ENCODE peak calls at places on chromosomes 2 and 18, in five cellular contexts. C, S, D, V and F are unnamed samples.

GRCh38 chr2:189018636-189019035 is 44.5 kb downstream of the COL3A1 start:
- DNase-seq in C (no peak), S (no peak), D (no peak), V (peak; percentile 55), F (peak; percentile 69)

GRCh38 chr18:59029663-59030421 is 109.8 kb upstream of the SEC11C start:
- DNase-seq in C (no peak), S (no peak), D (no peak), V (no peak), F (no peak)

GRCh38 chr2:178101321-178102079 is 10.7 kb upstream of the RBM45 start:
- DNase-seq in C (peak; percentile 48), S (no peak), D (peak; percentile 13), V (no peak), F (no peak)

GRCh38 chr2:98709530-98709929 is 21.4 kb downstream of the MGAT4A start:
- DNase-seq in C (no peak), S (no peak), D (no peak), V (peak; percentile 21), F (no peak)

GRCh38 chr2:179963626-179964025 is 43.5 kb downstream of the CWC22 start:
- DNase-seq in C (no peak), S (no peak), D (peak; percentile 42), V (peak; percentile 60), F (peak; percentile 83)

GRCh38 chr2:28393115-28393836 is 618 bp downstream of the FOSL2 start:
- DNase-seq in C (peak; percentile 72), S (peak; percentile 25), D (peak; percentile 59), V (peak; percentile 69), F (peak; percentile 85)

GRCh38 chr2:26011990-26012856 is 21.7 kb upstream of the RAB10 start:
- DNase-seq in C (peak; percentile 54), S (no peak), D (peak; percentile 97), V (peak; percentile 69), F (peak; percentile 47)

GRCh38 chr18:24176727-24177416 is 38.0 kb downstream of the CABYR start:
- DNase-seq in C (peak; percentile 64), S (peak; percentile 44), D (peak; percentile 66), V (peak; percentile 36), F (peak; percentile 75)

GRCh38 chr18:25678226-25678625 is 326.3 kb upstream of the ZNF521 start:
- DNase-seq in C (no peak), S (no peak), D (no peak), V (peak; percentile 22), F (no peak)

GRCh38 chr2:118723394-118723793 is 124.1 kb downstream of the EN1 start:
- DNase-seq in C (no peak), S (no peak), D (peak; percentile 92), V (peak; percentile 54), F (peak; percentile 37)

GRCh38 chr2:196088209-196088608 is 19.6 kb upstream of the DNAH7 start:
- DNase-seq in C (no peak), S (no peak), D (no peak), V (peak; percentile 22), F (peak; percentile 74)

GRCh38 chr2:85248741-85249524 is 78.9 kb downstream of the TGOLN2 start:
- DNase-seq in C (no peak), S (no peak), D (peak; percentile 92), V (peak; percentile 97), F (peak; percentile 85)

GRCh38 chr18:49274188-49274714 is 186.2 kb downstream of the DYM start:
- DNase-seq in C (peak; percentile 6), S (no peak), D (no peak), V (peak; percentile 40), F (peak; percentile 78)

GRCh38 chr2:10363861-10364610 is 61.3 kb downstream of the HPCAL1 start:
- DNase-seq in C (no peak), S (no peak), D (no peak), V (no peak), F (no peak)

GRCh38 chr18:60549338-60549960 is 176.9 kb upstream of the MC4R start:
- DNase-seq in C (peak; percentile 42), S (peak; percentile 30), D (peak; percentile 87), V (peak; percentile 70), F (peak; percentile 97)

GRCh38 chr2:110790907-110791306 is 58.5 kb downstream of the ACOXL start:
- DNase-seq in C (no peak), S (no peak), D (no peak), V (no peak), F (no peak)

GRCh38 chr2:216478151-216478550 is 20.5 kb upstream of the RPL37A start:
- DNase-seq in C (no peak), S (no peak), D (peak; percentile 94), V (peak; percentile 95), F (peak; percentile 51)

GRCh38 chr18:13221821-13222220 is 3.3 kb downstream of the LDLRAD4 start:
- DNase-seq in C (no peak), S (no peak), D (no peak), V (peak; percentile 62), F (no peak)

GRCh38 chr18:28176933-28177827 is at the start of gene CDH2:
- DNase-seq in C (no peak), S (peak; percentile 30), D (peak; percentile 82), V (peak; percentile 94), F (peak; percentile 89)

GRCh38 chr2:72033636-72034035 is 114.0 kb downstream of the CYP26B1 start:
- DNase-seq in C (no peak), S (no peak), D (no peak), V (no peak), F (no peak)

GRCh38 chr2:179107737-179108136 is 57.8 kb upstream of the CCDC141 start:
- DNase-seq in C (no peak), S (no peak), D (peak; percentile 6), V (peak; percentile 27), F (peak; percentile 13)

GRCh38 chr18:79919089-79919488 is 32.4 kb downstream of the SLC66A2 start:
- DNase-seq in C (no peak), S (no peak), D (no peak), V (no peak), F (no peak)

GRCh38 chr2:65278450-65279030 is 50.9 kb downstream of the ACTR2 start:
- DNase-seq in C (peak; percentile 62), S (no peak), D (no peak), V (peak; percentile 77), F (no peak)

GRCh38 chr2:239589270-239589825 is 188.5 kb upstream of the HDAC4 start:
- DNase-seq in C (no peak), S (no peak), D (no peak), V (no peak), F (no peak)

DNA sequence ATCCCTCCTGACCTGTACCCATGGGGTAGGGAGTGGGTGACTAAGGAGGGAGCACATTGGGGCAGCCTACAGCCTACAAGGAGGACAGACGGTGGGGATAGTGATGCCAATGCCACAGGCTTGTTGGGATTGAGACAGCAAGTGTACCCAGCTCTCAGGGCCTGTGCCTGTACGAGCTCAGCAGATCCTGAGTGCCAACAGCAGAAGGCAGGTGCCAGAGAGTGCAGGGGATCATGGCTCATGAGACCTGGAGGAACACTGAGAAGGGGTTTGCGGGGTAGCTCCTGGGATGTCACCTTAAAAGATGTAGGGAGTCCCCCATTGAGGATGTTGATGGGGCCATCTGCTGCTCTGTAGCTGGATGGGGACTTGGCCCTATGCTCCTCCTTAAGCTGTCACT is 10.3 kb upstream of the SNED1 start:
- DNase-seq in C (no peak), S (no peak), D (no peak), V (peak; percentile 19), F (peak; percentile 34)
- H3K9ac ChIP-seq in C (no peak overlapping the region), S (no peak overlapping the region), D (no peak overlapping the region), V (no peak overlapping the region), F (peak overlapping the region; percentile 76)

GRCh38 chr2:163877316-163877715 is 141.5 kb upstream of the FIGN start:
- DNase-seq in C (no peak), S (no peak), D (peak; percentile 50), V (peak; percentile 52), F (peak; percentile 53)
- H3K4me3 ChIP-seq in C (no peak overlapping the region), S (no peak overlapping the region), D (no peak overlapping the region), V (no peak overlapping the region), F (peak overlapping the region; percentile 52)

GRCh38 chr2:88739985-88740600 is 48.6 kb downstream of the RPIA start:
- DNase-seq in C (peak; percentile 78), S (peak; percentile 67), D (peak; percentile 80), V (peak; percentile 42), F (peak; percentile 83)

GRCh38 chr2:88735133-88735532 is 43.7 kb downstream of the RPIA start:
- DNase-seq in C (no peak), S (no peak), D (no peak), V (no peak), F (no peak)

GRCh38 chr2:88735853-88736252 is 44.4 kb downstream of the RPIA start:
- DNase-seq in C (peak; percentile 72), S (no peak), D (peak; percentile 67), V (no peak), F (no peak)

GRCh38 chr2:88738271-88738670 is 46.8 kb downstream of the RPIA start:
- DNase-seq in C (no peak), S (no peak), D (no peak), V (peak; percentile 82), F (peak; percentile 25)

GRCh38 chr2:88737385-88737784 is 45.9 kb downstream of the RPIA start:
- DNase-seq in C (no peak), S (no peak), D (no peak), V (peak; percentile 78), F (no peak)
- H3K36me3 ChIP-seq in C (peaks cover 82% of the 10 kb centered on the region), S (peaks cover 38% of the 10 kb centered on the region), D (peaks cover 18% of the 10 kb centered on the region), V (no peaks in the 10 kb centered on the region), F (peaks cover 31% of the 10 kb centered on the region)

GRCh38 chr2:46333912-46334311 is 36.7 kb downstream of the EPAS1 start:
- DNase-seq in C (no peak), S (no peak), D (no peak), V (no peak), F (no peak)
- H3K9ac ChIP-seq in C (no peak overlapping the region), S (no peak overlapping the region), D (no peak overlapping the region), V (no peak overlapping the region), F (peak overlapping the region; percentile 87)

DNA sequence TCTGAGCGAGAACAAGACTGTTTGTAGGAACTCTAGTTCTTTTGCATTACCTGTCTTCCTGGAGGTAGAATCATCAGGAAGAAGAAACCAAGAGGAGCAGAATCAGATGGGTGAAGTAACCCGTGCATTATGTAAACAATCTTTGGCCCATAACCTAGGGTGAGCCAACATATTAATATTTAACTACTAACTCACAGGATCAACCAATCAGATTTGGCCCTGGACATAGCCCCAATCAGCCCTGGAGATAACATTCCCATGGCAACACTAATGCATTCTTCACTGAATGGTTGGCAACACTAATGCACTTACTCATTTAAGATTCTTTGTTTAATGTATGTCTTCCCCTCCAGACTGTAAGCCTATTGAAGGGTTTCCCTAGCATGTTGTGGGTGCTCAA is 72.0 kb upstream of the CTAGE1 start:
- DNase-seq in C (no peak), S (no peak), D (peak; percentile 46), V (peak; percentile 33), F (no peak)
- H3K4me3 ChIP-seq in C (no peak overlapping the region), S (no peak overlapping the region), D (no peak overlapping the region), V (no peak overlapping the region), F (no peak overlapping the region)